ENCODE peak calls at places on chromosomes 6 and 20, in nine cellular contexts. One of them, this sample, is unnamed.

GRCh38 chr6:107082045-107082444 is 33.3 kb downstream of the BEND3 start:
- DNase-seq in NCI-H526: no peak
- DNase-seq in IMR-90: peak
- DNase-seq in CD4-positive, alpha-beta T cell: no peak
- DNase-seq in AG04450: no peak
- DNase-seq in head of caudate nucleus: no peak
- DNase-seq in endodermal cell: peak
- DNase-seq in substantia nigra: no peak
- DNase-seq in T-helper 2 cell treated with Interferon-gamma antibody and Interleukin-4, amounts not matched to agents 5 μg/mL and 100 μg/mL, for 36 hours: no peak
- DNase-seq in this sample: no peak

GRCh38 chr6:37742401-37742760 is 44.7 kb upstream of the MDGA1 start:
- DNase-seq in head of caudate nucleus: no peak
- DNase-seq in IMR-90: no peak
- DNase-seq in substantia nigra: no peak
- DNase-seq in AG04450: no peak
- DNase-seq in CD4-positive, alpha-beta T cell: no peak
- DNase-seq in NCI-H526: no peak
- DNase-seq in endodermal cell: no peak
- DNase-seq in T-helper 2 cell treated with Interferon-gamma antibody and Interleukin-4, amounts not matched to agents 5 μg/mL and 100 μg/mL, for 36 hours: no peak
- DNase-seq in this sample: no peak

GRCh38 chr20:38217791-38218565 is 42.6 kb downstream of the KIAA1755 start:
- DNase-seq in T-helper 2 cell treated with Interferon-gamma antibody and Interleukin-4, amounts not matched to agents 5 μg/mL and 100 μg/mL, for 36 hours: no peak
- DNase-seq in AG04450: peak
- DNase-seq in substantia nigra: no peak
- DNase-seq in CD4-positive, alpha-beta T cell: no peak
- DNase-seq in head of caudate nucleus: peak
- DNase-seq in IMR-90: peak
- DNase-seq in endodermal cell: peak
- DNase-seq in NCI-H526: no peak
- DNase-seq in this sample: peak

GRCh38 chr6:42338573-42339218 is 113.0 kb downstream of the TRERF1 start:
- DNase-seq in substantia nigra: no peak
- DNase-seq in CD4-positive, alpha-beta T cell: no peak
- DNase-seq in endodermal cell: peak
- DNase-seq in AG04450: peak
- DNase-seq in head of caudate nucleus: no peak
- DNase-seq in T-helper 2 cell treated with Interferon-gamma antibody and Interleukin-4, amounts not matched to agents 5 μg/mL and 100 μg/mL, for 36 hours: peak
- DNase-seq in IMR-90: peak
- DNase-seq in NCI-H526: no peak
- DNase-seq in this sample: no peak

GRCh38 chr6:41372526-41373366 is 37.3 kb downstream of the NCR2 start:
- DNase-seq in CD4-positive, alpha-beta T cell: no peak
- DNase-seq in NCI-H526: no peak
- DNase-seq in T-helper 2 cell treated with Interferon-gamma antibody and Interleukin-4, amounts not matched to agents 5 μg/mL and 100 μg/mL, for 36 hours: no peak
- DNase-seq in head of caudate nucleus: no peak
- DNase-seq in IMR-90: no peak
- DNase-seq in substantia nigra: no peak
- DNase-seq in endodermal cell: peak
- DNase-seq in AG04450: no peak
- DNase-seq in this sample: no peak

GRCh38 chr6:41695825-41696224 is 39.6 kb downstream of the TFEB start:
- DNase-seq in CD4-positive, alpha-beta T cell: no peak
- DNase-seq in AG04450: no peak
- DNase-seq in IMR-90: no peak
- DNase-seq in head of caudate nucleus: no peak
- DNase-seq in T-helper 2 cell treated with Interferon-gamma antibody and Interleukin-4, amounts not matched to agents 5 μg/mL and 100 μg/mL, for 36 hours: no peak
- DNase-seq in substantia nigra: no peak
- DNase-seq in NCI-H526: no peak
- DNase-seq in endodermal cell: no peak
- DNase-seq in this sample: no peak

GRCh38 chr6:153059757-153060156 is 57.2 kb upstream of the MTRF1L start:
- DNase-seq in endodermal cell: no peak
- DNase-seq in IMR-90: no peak
- DNase-seq in CD4-positive, alpha-beta T cell: no peak
- DNase-seq in AG04450: no peak
- DNase-seq in substantia nigra: no peak
- DNase-seq in T-helper 2 cell treated with Interferon-gamma antibody and Interleukin-4, amounts not matched to agents 5 μg/mL and 100 μg/mL, for 36 hours: no peak
- DNase-seq in head of caudate nucleus: no peak
- DNase-seq in NCI-H526: no peak
- DNase-seq in this sample: no peak

GRCh38 chr6:11921017-11921438 is 91.1 kb upstream of the HIVEP1 start:
- DNase-seq in NCI-H526: no peak
- DNase-seq in CD4-positive, alpha-beta T cell: no peak
- DNase-seq in IMR-90: peak
- DNase-seq in T-helper 2 cell treated with Interferon-gamma antibody and Interleukin-4, amounts not matched to agents 5 μg/mL and 100 μg/mL, for 36 hours: no peak
- DNase-seq in head of caudate nucleus: no peak
- DNase-seq in endodermal cell: peak
- DNase-seq in substantia nigra: no peak
- DNase-seq in AG04450: peak
- DNase-seq in this sample: no peak

This sample was measured in putamen.